ENCODE peak calls at places on chromosome 17, in eight cellular contexts. C is CD4-positive, alpha-beta memory T cell; P is foreskin fibroblast; X is left ventricle myocardium inferior; H is mucosa of descending colon; R is CD4-positive, CD25-positive, alpha-beta regulatory T cell; U is small intestine; G is GM23248. J is an unnamed sample.

GRCh38 chr17:64164592-64165285 is 34.8 kb upstream of the ERN1 start:
- DNase-seq in C (no peak), P (no peak), X (no peak), H (no peak), R (no peak), U (peak; percentile 16), G (no peak), J (no peak)

GRCh38 chr17:48756816-48757215 is 28.3 kb upstream of the HOXB13 start:
- DNase-seq in C (no peak), P (no peak), X (no peak), H (no peak), R (no peak), U (no peak), G (no peak), J (no peak)

GRCh38 chr17:9239821-9240658 is 218.7 kb downstream of the NTN1 start:
- DNase-seq in C (peak; percentile 74), P (peak; percentile 48), X (peak; percentile 82), H (peak; percentile 84), R (peak; percentile 55), U (peak; percentile 74), G (peak; percentile 91), J (no peak)

GRCh38 chr17:27384261-27384701 is 72.0 kb upstream of the KSR1 start:
- DNase-seq in C (no peak), P (peak; percentile 97), X (peak; percentile 68), H (no peak), R (no peak), U (no peak), G (peak; percentile 98), J (no peak)

GRCh38 chr17:81223758-81224122 is 975 bp upstream of the CEP131 start:
- DNase-seq in C (no peak), P (no peak), X (no peak), H (no peak), R (no peak), U (no peak), G (no peak), J (no peak)

GRCh38 chr17:16943541-16944333 is 28.2 kb downstream of the TNFRSF13B start:
- DNase-seq in C (no peak), P (no peak), X (no peak), H (no peak), R (no peak), U (no peak), G (no peak), J (no peak)

GRCh38 chr17:45820052-45820780 is 24.5 kb upstream of the SPPL2C start:
- DNase-seq in C (no peak), P (no peak), X (no peak), H (no peak), R (no peak), U (no peak), G (no peak), J (no peak)

GRCh38 chr17:66834919-66835454 is at the start of gene CACNG5:
- DNase-seq in C (no peak), P (no peak), X (no peak), H (no peak), R (no peak), U (no peak), G (no peak), J (no peak)

GRCh38 chr17:50949128-50950001 is 83.2 kb upstream of the TOB1 start:
- DNase-seq in C (no peak), P (no peak), X (no peak), H (peak; percentile 62), R (no peak), U (no peak), G (no peak), J (no peak)

DNA sequence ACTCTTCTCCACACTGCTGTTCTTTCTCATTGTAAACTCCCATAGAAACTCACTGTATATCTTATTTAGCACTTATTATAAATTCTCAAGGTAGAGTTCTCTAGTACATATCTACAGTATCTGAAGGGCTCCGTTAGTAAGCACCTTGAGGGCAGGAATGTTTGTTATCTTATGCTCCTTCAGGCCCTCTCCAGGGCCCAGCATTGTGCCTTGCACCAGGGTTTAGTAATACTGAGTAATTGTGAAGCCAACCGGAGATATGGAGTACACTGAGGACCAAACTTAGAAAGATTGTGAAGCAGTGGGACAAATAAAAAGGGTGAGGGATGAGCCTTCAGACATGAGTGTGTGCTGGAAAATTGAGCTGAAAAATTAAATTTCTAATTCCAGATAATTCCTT is 26.4 kb downstream of the RNF43 start:
- DNase-seq in C (no peak), P (no peak), X (no peak), H (no peak), R (no peak), U (no peak), G (no peak), J (no peak)
- H3K4me3 ChIP-seq in C (no peak overlapping the region), P (no peak overlapping the region), X (no peak overlapping the region), H (no peak overlapping the region), R (no peak overlapping the region), U (no peak overlapping the region), G (no peak overlapping the region), J (no peak overlapping the region)

DNA sequence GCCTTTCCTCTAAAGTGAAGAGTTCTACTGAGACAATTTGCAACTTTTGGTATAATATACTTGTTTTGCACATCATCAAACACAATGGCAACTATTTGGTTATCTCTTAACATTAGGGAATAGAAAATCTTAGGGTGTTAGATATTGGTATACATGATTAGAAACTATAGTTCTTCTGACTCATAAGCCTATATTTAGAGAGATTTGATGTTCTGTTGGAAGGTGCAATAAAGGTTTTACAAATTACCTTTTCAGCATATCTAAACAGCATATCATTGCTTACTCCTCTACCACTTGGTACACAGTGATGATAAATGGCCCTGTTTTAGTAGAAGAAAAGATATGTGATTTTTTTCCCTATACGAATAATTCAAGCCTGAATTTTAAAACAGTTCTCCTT is 6.2 kb downstream of the EVI2B start:
- DNase-seq in C (no peak), P (no peak), X (no peak), H (no peak), R (no peak), U (no peak), G (no peak), J (no peak)
- H3K4me3 ChIP-seq in C (no peak overlapping the region), P (no peak overlapping the region), X (no peak overlapping the region), H (no peak overlapping the region), R (peak overlapping the region; percentile 99), U (no peak overlapping the region), G (no peak overlapping the region), J (no peak overlapping the region)

GRCh38 chr17:72454342-72454741 is 333.5 kb downstream of the SOX9 start:
- DNase-seq in C (no peak), P (no peak), X (no peak), H (no peak), R (no peak), U (no peak), G (no peak), J (no peak)
- H3K4me3 ChIP-seq in C (no peak overlapping the region), P (no peak overlapping the region), X (no peak overlapping the region), H (no peak overlapping the region), R (no peak overlapping the region), U (no peak overlapping the region), G (no peak overlapping the region), J (no peak overlapping the region)

GRCh38 chr17:76852843-76853242 is 15.4 kb upstream of the MGAT5B start:
- DNase-seq in C (no peak), P (no peak), X (no peak), H (no peak), R (no peak), U (no peak), G (no peak), J (no peak)

GRCh38 chr17:76855105-76855504 is 13.1 kb upstream of the MGAT5B start:
- DNase-seq in C (no peak), P (no peak), X (no peak), H (no peak), R (no peak), U (no peak), G (no peak), J (no peak)
- H3K4me3 ChIP-seq in C (no peak overlapping the region), P (no peak overlapping the region), X (no peak overlapping the region), H (no peak overlapping the region), R (no peak overlapping the region), U (no peak overlapping the region), G (no peak overlapping the region), J (no peak overlapping the region)

GRCh38 chr17:43995150-43995471 is 9.3 kb upstream of the NAGS start:
- DNase-seq in C (no peak), P (no peak), X (no peak), H (no peak), R (no peak), U (no peak), G (no peak), J (no peak)
- H3K4me3 ChIP-seq in C (no peak overlapping the region), P (peak overlapping the region; percentile 39), X (no peak overlapping the region), H (no peak overlapping the region), R (no peak overlapping the region), U (no peak overlapping the region), G (no peak overlapping the region), J (no peak overlapping the region)

GRCh38 chr17:78444392-78444791 is 65.9 kb downstream of the PGS1 start:
- DNase-seq in C (no peak), P (no peak), X (no peak), H (no peak), R (no peak), U (no peak), G (no peak), J (no peak)
- H3K4me3 ChIP-seq in C (no peak overlapping the region), P (no peak overlapping the region), X (no peak overlapping the region), H (no peak overlapping the region), R (no peak overlapping the region), U (no peak overlapping the region), G (no peak overlapping the region), J (no peak overlapping the region)

GRCh38 chr17:77449908-77450741 is 309.4 kb downstream of the SEC14L1 start:
- DNase-seq in C (no peak), P (peak; percentile 74), X (peak; percentile 86), H (peak; percentile 86), R (no peak), U (peak; percentile 89), G (peak; percentile 78), J (no peak)

GRCh38 chr17:77451271-77451893 is 310.6 kb downstream of the SEC14L1 start:
- DNase-seq in C (peak; percentile 65), P (peak; percentile 37), X (peak; percentile 77), H (peak; percentile 88), R (peak; percentile 73), U (peak; percentile 77), G (peak; percentile 78), J (peak; percentile 84)

GRCh38 chr17:77450742-77451270 is 310.0 kb downstream of the SEC14L1 start:
- DNase-seq in C (no peak), P (no peak), X (no peak), H (peak; percentile 66), R (no peak), U (no peak), G (no peak), J (no peak)

GRCh38 chr17:77446959-77447634 is 306.3 kb downstream of the SEC14L1 start:
- DNase-seq in C (no peak), P (no peak), X (no peak), H (no peak), R (no peak), U (no peak), G (no peak), J (no peak)

GRCh38 chr17:77449373-77449907 is 308.7 kb downstream of the SEC14L1 start:
- DNase-seq in C (no peak), P (no peak), X (no peak), H (no peak), R (no peak), U (no peak), G (no peak), J (no peak)
- H3K4me3 ChIP-seq in C (peak overlapping the region; percentile 96), P (no peak overlapping the region), X (peak overlapping the region; percentile 66), H (no peak overlapping the region), R (peak overlapping the region; percentile 97), U (peak overlapping the region; percentile 82), G (peak overlapping the region; percentile 61), J (no peak overlapping the region)

J was measured in Jurkat, Clone E6-1.